ENCODE peak calls at places on chromosome 20, in seven cellular contexts. One of them, this sample, is unnamed.

GRCh38 chr20:61630816-61631215 is 378.8 kb downstream of the CDH4 start:
- DNase-seq in hepatocyte: no peak
- DNase-seq in breast epithelium: no peak
- DNase-seq in adrenal gland: no peak
- DNase-seq in right atrium auricular region: no peak
- DNase-seq in astrocyte of the spinal cord: no peak
- DNase-seq in GM13976: no peak
- DNase-seq in this sample: no peak

GRCh38 chr20:21027569-21027968 is 78.6 kb downstream of the LINC00237 start:
- DNase-seq in hepatocyte: peak
- DNase-seq in breast epithelium: no peak
- DNase-seq in adrenal gland: no peak
- DNase-seq in right atrium auricular region: no peak
- DNase-seq in astrocyte of the spinal cord: no peak
- DNase-seq in GM13976: no peak
- DNase-seq in this sample: no peak

GRCh38 chr20:51563141-51563596 is 20.6 kb upstream of the NFATC2 start:
- DNase-seq in hepatocyte: peak
- DNase-seq in breast epithelium: no peak
- DNase-seq in adrenal gland: no peak
- DNase-seq in right atrium auricular region: no peak
- DNase-seq in astrocyte of the spinal cord: no peak
- DNase-seq in GM13976: no peak
- DNase-seq in this sample: no peak

GRCh38 chr20:19888269-19888669 is 128.9 kb upstream of the NAA20 start:
- DNase-seq in hepatocyte: no peak
- DNase-seq in breast epithelium: peak
- DNase-seq in adrenal gland: no peak
- DNase-seq in right atrium auricular region: no peak
- DNase-seq in astrocyte of the spinal cord: no peak
- DNase-seq in GM13976: no peak
- DNase-seq in this sample: no peak

GRCh38 chr20:5402903-5403531 is 86.3 kb upstream of the PROKR2 start:
- DNase-seq in hepatocyte: peak
- DNase-seq in breast epithelium: no peak
- DNase-seq in adrenal gland: no peak
- DNase-seq in right atrium auricular region: no peak
- DNase-seq in astrocyte of the spinal cord: no peak
- DNase-seq in GM13976: peak
- DNase-seq in this sample: no peak

GRCh38 chr20:62860391-62860923 is 1.2 kb downstream of the TCFL5 start:
- DNase-seq in hepatocyte: no peak
- DNase-seq in breast epithelium: no peak
- DNase-seq in adrenal gland: no peak
- DNase-seq in right atrium auricular region: no peak
- DNase-seq in astrocyte of the spinal cord: no peak
- DNase-seq in GM13976: no peak
- DNase-seq in this sample: no peak

GRCh38 chr20:595330-596308 is 14.5 kb downstream of the TCF15 start:
- DNase-seq in hepatocyte: no peak
- DNase-seq in breast epithelium: no peak
- DNase-seq in adrenal gland: no peak
- DNase-seq in right atrium auricular region: no peak
- DNase-seq in astrocyte of the spinal cord: no peak
- DNase-seq in GM13976: no peak
- DNase-seq in this sample: no peak

GRCh38 chr20:19649041-19649440 is 109.0 kb upstream of the RIN2 start:
- DNase-seq in hepatocyte: no peak
- DNase-seq in breast epithelium: no peak
- DNase-seq in adrenal gland: no peak
- DNase-seq in right atrium auricular region: no peak
- DNase-seq in astrocyte of the spinal cord: no peak
- DNase-seq in GM13976: no peak
- DNase-seq in this sample: no peak

GRCh38 chr20:59055302-59055701 is 12.7 kb upstream of the PRELID3B start:
- DNase-seq in hepatocyte: no peak
- DNase-seq in breast epithelium: no peak
- DNase-seq in adrenal gland: no peak
- DNase-seq in right atrium auricular region: no peak
- DNase-seq in astrocyte of the spinal cord: no peak
- DNase-seq in GM13976: peak
- DNase-seq in this sample: no peak

GRCh38 chr20:61801065-61801360 is 264.7 kb downstream of the TAF4 start:
- DNase-seq in hepatocyte: no peak
- DNase-seq in breast epithelium: no peak
- DNase-seq in adrenal gland: no peak
- DNase-seq in right atrium auricular region: no peak
- DNase-seq in astrocyte of the spinal cord: no peak
- DNase-seq in GM13976: no peak
- DNase-seq in this sample: no peak

GRCh38 chr20:62485062-62485700 is 9.4 kb upstream of the GATA5 start:
- DNase-seq in hepatocyte: peak
- DNase-seq in breast epithelium: no peak
- DNase-seq in adrenal gland: peak
- DNase-seq in right atrium auricular region: no peak
- DNase-seq in astrocyte of the spinal cord: no peak
- DNase-seq in GM13976: no peak
- DNase-seq in this sample: no peak

GRCh38 chr20:34337544-34337943 is 25.5 kb upstream of the ITCH start:
- DNase-seq in hepatocyte: no peak
- DNase-seq in breast epithelium: no peak
- DNase-seq in adrenal gland: no peak
- DNase-seq in right atrium auricular region: no peak
- DNase-seq in astrocyte of the spinal cord: no peak
- DNase-seq in GM13976: no peak
- DNase-seq in this sample: no peak

GRCh38 chr20:535958-536357 is 7.6 kb downstream of the CSNK2A1 start:
- DNase-seq in hepatocyte: peak
- DNase-seq in breast epithelium: no peak
- DNase-seq in adrenal gland: no peak
- DNase-seq in right atrium auricular region: no peak
- DNase-seq in astrocyte of the spinal cord: peak
- DNase-seq in GM13976: peak
- DNase-seq in this sample: no peak

GRCh38 chr20:15205023-15205422 is 867.6 kb upstream of the FLRT3 start:
- DNase-seq in hepatocyte: no peak
- DNase-seq in breast epithelium: no peak
- DNase-seq in adrenal gland: no peak
- DNase-seq in right atrium auricular region: no peak
- DNase-seq in astrocyte of the spinal cord: no peak
- DNase-seq in GM13976: no peak
- DNase-seq in this sample: no peak

GRCh38 chr20:44743080-44743701 is 2.5 kb upstream of the KCNK15 start:
- DNase-seq in hepatocyte: no peak
- DNase-seq in breast epithelium: no peak
- DNase-seq in adrenal gland: no peak
- DNase-seq in right atrium auricular region: no peak
- DNase-seq in astrocyte of the spinal cord: no peak
- DNase-seq in GM13976: no peak
- DNase-seq in this sample: no peak

GRCh38 chr20:1319051-1319450 is 9.9 kb downstream of the SDCBP2 start:
- DNase-seq in hepatocyte: no peak
- DNase-seq in breast epithelium: no peak
- DNase-seq in adrenal gland: no peak
- DNase-seq in right atrium auricular region: no peak
- DNase-seq in astrocyte of the spinal cord: no peak
- DNase-seq in GM13976: no peak
- DNase-seq in this sample: no peak

GRCh38 chr20:16710781-16711180 is 19.0 kb upstream of the SNRPB2 start:
- DNase-seq in hepatocyte: no peak
- DNase-seq in breast epithelium: no peak
- DNase-seq in adrenal gland: no peak
- DNase-seq in right atrium auricular region: no peak
- DNase-seq in astrocyte of the spinal cord: no peak
- DNase-seq in GM13976: no peak
- DNase-seq in this sample: no peak

GRCh38 chr20:16476032-16476431 is 97.2 kb downstream of the KIF16B start:
- DNase-seq in hepatocyte: peak
- DNase-seq in breast epithelium: no peak
- DNase-seq in adrenal gland: no peak
- DNase-seq in right atrium auricular region: no peak
- DNase-seq in astrocyte of the spinal cord: peak
- DNase-seq in GM13976: peak
- DNase-seq in this sample: no peak

GRCh38 chr20:51560550-51561307 is 18.2 kb upstream of the NFATC2 start:
- DNase-seq in hepatocyte: no peak
- DNase-seq in breast epithelium: no peak
- DNase-seq in adrenal gland: no peak
- DNase-seq in right atrium auricular region: no peak
- DNase-seq in astrocyte of the spinal cord: no peak
- DNase-seq in GM13976: no peak
- DNase-seq in this sample: no peak

GRCh38 chr20:53841741-53842140 is 228.7 kb downstream of the BCAS1 start:
- DNase-seq in hepatocyte: no peak
- DNase-seq in breast epithelium: no peak
- DNase-seq in adrenal gland: no peak
- DNase-seq in right atrium auricular region: no peak
- DNase-seq in astrocyte of the spinal cord: no peak
- DNase-seq in GM13976: no peak
- DNase-seq in this sample: no peak

GRCh38 chr20:755931-756330 is 12.4 kb downstream of the SLC52A3 start:
- DNase-seq in hepatocyte: no peak
- DNase-seq in breast epithelium: no peak
- DNase-seq in adrenal gland: no peak
- DNase-seq in right atrium auricular region: no peak
- DNase-seq in astrocyte of the spinal cord: no peak
- DNase-seq in GM13976: no peak
- DNase-seq in this sample: no peak

GRCh38 chr20:20491784-20492145 is 123.9 kb downstream of the INSM1 start:
- DNase-seq in hepatocyte: no peak
- DNase-seq in breast epithelium: no peak
- DNase-seq in adrenal gland: no peak
- DNase-seq in right atrium auricular region: no peak
- DNase-seq in astrocyte of the spinal cord: no peak
- DNase-seq in GM13976: no peak
- DNase-seq in this sample: no peak

GRCh38 chr20:49982346-49983122 is at the start of gene SNAI1:
- DNase-seq in hepatocyte: peak
- DNase-seq in breast epithelium: peak
- DNase-seq in adrenal gland: peak
- DNase-seq in right atrium auricular region: peak
- DNase-seq in astrocyte of the spinal cord: peak
- DNase-seq in GM13976: peak
- DNase-seq in this sample: peak
- TF ChIP-seq CTCF in hepatocyte: peak
- TF ChIP-seq CTCF in breast epithelium: peak
- TF ChIP-seq CTCF in adrenal gland: no peak
- TF ChIP-seq CTCF in right atrium auricular region: peak
- TF ChIP-seq CTCF in astrocyte of the spinal cord: peak
- TF ChIP-seq CTCF in GM13976: peak
- TF ChIP-seq CTCF in this sample: no peak

GRCh38 chr20:36055145-36055544 is 86.8 kb downstream of the CNBD2 start:
- DNase-seq in hepatocyte: no peak
- DNase-seq in breast epithelium: no peak
- DNase-seq in adrenal gland: no peak
- DNase-seq in right atrium auricular region: no peak
- DNase-seq in astrocyte of the spinal cord: no peak
- DNase-seq in GM13976: no peak
- DNase-seq in this sample: no peak

GRCh38 chr20:36050436-36051317 is 82.3 kb downstream of the CNBD2 start:
- DNase-seq in hepatocyte: peak
- DNase-seq in breast epithelium: peak
- DNase-seq in adrenal gland: peak
- DNase-seq in right atrium auricular region: peak
- DNase-seq in astrocyte of the spinal cord: peak
- DNase-seq in GM13976: peak
- DNase-seq in this sample: peak

GRCh38 chr20:36051318-36052116 is 83.1 kb downstream of the CNBD2 start:
- DNase-seq in hepatocyte: no peak
- DNase-seq in breast epithelium: no peak
- DNase-seq in adrenal gland: no peak
- DNase-seq in right atrium auricular region: no peak
- DNase-seq in astrocyte of the spinal cord: no peak
- DNase-seq in GM13976: no peak
- DNase-seq in this sample: no peak

GRCh38 chr20:36052117-36052513 is 83.7 kb downstream of the CNBD2 start:
- DNase-seq in hepatocyte: no peak
- DNase-seq in breast epithelium: no peak
- DNase-seq in adrenal gland: no peak
- DNase-seq in right atrium auricular region: no peak
- DNase-seq in astrocyte of the spinal cord: no peak
- DNase-seq in GM13976: no peak
- DNase-seq in this sample: no peak
- TF ChIP-seq CTCF in hepatocyte: no peak
- TF ChIP-seq CTCF in breast epithelium: no peak
- TF ChIP-seq CTCF in adrenal gland: no peak
- TF ChIP-seq CTCF in right atrium auricular region: no peak
- TF ChIP-seq CTCF in astrocyte of the spinal cord: no peak
- TF ChIP-seq CTCF in GM13976: no peak
- TF ChIP-seq CTCF in this sample: no peak

DNA sequence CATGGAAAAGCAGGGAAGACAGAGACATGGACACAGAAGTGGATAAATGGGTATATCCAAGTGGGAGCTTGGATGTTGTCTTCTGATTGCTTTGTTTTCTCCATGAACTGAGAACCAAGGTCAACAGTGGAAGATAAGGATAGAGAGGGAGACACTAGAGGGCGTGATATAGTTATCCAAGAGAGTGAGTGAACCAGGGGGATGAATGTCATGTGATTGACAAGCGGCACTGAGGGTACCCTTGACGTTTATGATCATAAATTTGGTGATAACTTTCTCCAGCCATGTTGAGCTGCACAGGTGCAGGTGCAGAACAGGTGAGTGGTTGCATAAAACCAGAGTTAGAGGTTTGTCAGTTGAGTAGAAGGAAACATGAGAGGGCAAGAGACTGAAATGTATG is 20.7 kb downstream of the EBF4 start:
- DNase-seq in hepatocyte: no peak
- DNase-seq in breast epithelium: no peak
- DNase-seq in adrenal gland: no peak
- DNase-seq in right atrium auricular region: peak
- DNase-seq in astrocyte of the spinal cord: no peak
- DNase-seq in GM13976: peak
- DNase-seq in this sample: no peak
- TF ChIP-seq CTCF in hepatocyte: peak
- TF ChIP-seq CTCF in breast epithelium: no peak
- TF ChIP-seq CTCF in adrenal gland: no peak
- TF ChIP-seq CTCF in right atrium auricular region: no peak
- TF ChIP-seq CTCF in astrocyte of the spinal cord: peak
- TF ChIP-seq CTCF in GM13976: peak
- TF ChIP-seq CTCF in this sample: no peak

DNA sequence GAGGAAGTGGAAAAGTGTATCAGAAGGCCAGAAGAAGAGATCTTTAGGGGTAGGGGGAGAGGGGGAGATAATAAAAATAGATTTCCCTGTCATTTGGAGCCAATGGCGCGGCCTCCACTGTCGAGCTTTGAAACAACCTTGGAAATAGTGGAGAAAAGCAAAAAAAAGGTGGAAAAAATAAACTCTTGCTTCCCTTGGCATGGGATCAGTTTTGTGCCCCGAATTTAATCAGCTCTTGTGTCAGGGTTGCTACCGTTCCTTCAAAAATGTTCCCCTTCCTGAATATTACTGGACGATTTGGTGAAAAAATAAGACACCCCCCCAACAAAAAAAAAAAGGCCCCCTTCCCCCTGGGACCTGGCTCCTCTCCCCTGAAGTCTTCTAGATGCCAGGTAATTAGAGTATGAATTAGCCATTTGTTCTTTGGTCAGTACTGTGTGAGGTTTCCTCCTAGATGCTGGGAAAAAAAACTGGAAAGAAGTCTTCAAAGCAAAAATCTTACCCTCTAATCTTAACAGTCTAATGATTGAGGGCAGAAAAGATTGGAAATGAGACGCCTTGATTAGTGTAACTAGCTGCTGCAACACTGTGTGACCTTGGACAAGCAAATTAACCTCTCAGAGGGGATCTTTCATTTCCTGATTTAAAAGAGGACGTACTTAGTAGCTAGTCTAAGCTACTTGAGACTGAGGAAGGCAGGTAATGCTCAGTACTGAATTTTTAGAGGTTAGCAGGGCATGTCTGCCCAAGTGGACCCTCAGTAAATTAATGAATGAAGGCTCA is 872 bp upstream of the RBM39 start:
- DNase-seq in hepatocyte: peak
- DNase-seq in breast epithelium: no peak
- DNase-seq in adrenal gland: no peak
- DNase-seq in right atrium auricular region: no peak
- DNase-seq in astrocyte of the spinal cord: peak
- DNase-seq in GM13976: peak
- DNase-seq in this sample: no peak
- TF ChIP-seq CTCF in hepatocyte: no peak
- TF ChIP-seq CTCF in breast epithelium: peak
- TF ChIP-seq CTCF in adrenal gland: no peak
- TF ChIP-seq CTCF in right atrium auricular region: no peak
- TF ChIP-seq CTCF in astrocyte of the spinal cord: no peak
- TF ChIP-seq CTCF in GM13976: no peak
- TF ChIP-seq CTCF in this sample: no peak

This sample was measured in activated B cell treated with CpG ODN at 0.5 μM for 24 hours.